ENCODE peak calls at places on chromosomes 7 and 10, in five cellular contexts. C is PC-3; L is brain microvascular endothelial cell; T is CD8-positive, alpha-beta memory T cell; D is CD8-positive, alpha-beta T cell. K is an unnamed sample.

GRCh38 chr10:73253226-73253557 is 748 bp upstream of the MRPS16 start:
- DNase-seq in L (no peak), C (peak; percentile 54), T (no peak), D (no peak), K (no peak)

GRCh38 chr7:50212666-50213621 is 91.6 kb upstream of the IKZF1 start:
- DNase-seq in L (no peak), C (no peak), T (no peak), D (no peak), K (peak; percentile 43)

GRCh38 chr7:44767912-44768662 is 19.4 kb downstream of the ZMIZ2 start:
- DNase-seq in L (no peak), C (no peak), D (no peak), T (no peak), K (no peak)

GRCh38 chr7:140209866-140210609 is 33.3 kb upstream of the KDM7A start:
- DNase-seq in C (no peak), T (no peak), D (no peak), L (no peak), K (peak; percentile 33)

GRCh38 chr7:45589915-45590678 is 15.9 kb downstream of the ADCY1 start:
- DNase-seq in T (no peak), D (no peak), C (no peak), L (no peak), K (no peak)

GRCh38 chr7:124720195-124720594 is 45.4 kb downstream of the GPR37 start:
- DNase-seq in D (no peak), T (no peak), C (peak; percentile 95), L (peak; percentile 21), K (no peak)

GRCh38 chr10:101072923-101073322 is 11.1 kb downstream of the KAZALD1 start:
- DNase-seq in T (no peak), L (no peak), C (no peak), D (no peak), K (no peak)

GRCh38 chr7:5701085-5701914 is 80.2 kb downstream of the RNF216 start:
- DNase-seq in C (no peak), D (peak; percentile 64), T (peak; percentile 27), L (no peak), K (no peak)

GRCh38 chr10:89352039-89352597 is 24.3 kb downstream of the IFIT3 start:
- DNase-seq in L (peak; percentile 93), T (no peak), C (peak; percentile 92), D (no peak), K (no peak)

GRCh38 chr7:84139986-84140729 is 54.4 kb downstream of the SEMA3A start:
- DNase-seq in D (no peak), C (no peak), L (peak; percentile 9), T (no peak), K (no peak)

GRCh38 chr7:92747041-92747835 is 89.1 kb downstream of the CDK6 start:
- DNase-seq in C (peak; percentile 48), T (no peak), D (no peak), L (no peak), K (no peak)

GRCh38 chr7:29309041-29309860 is 114.7 kb downstream of the CHN2 start:
- DNase-seq in D (no peak), L (no peak), C (peak; percentile 45), T (no peak), K (no peak)

GRCh38 chr10:113441220-113441619 is 111.6 kb upstream of the HABP2 start:
- DNase-seq in L (no peak), D (no peak), C (no peak), T (no peak), K (no peak)

GRCh38 chr7:32318300-32319018 is 171.7 kb downstream of the LSM5 start:
- DNase-seq in D (no peak), T (no peak), C (no peak), L (no peak), K (no peak)

GRCh38 chr10:48819806-48820205 is 119.8 kb downstream of the LRRC18 start:
- DNase-seq in C (no peak), D (no peak), L (no peak), T (no peak), K (no peak)

DNA sequence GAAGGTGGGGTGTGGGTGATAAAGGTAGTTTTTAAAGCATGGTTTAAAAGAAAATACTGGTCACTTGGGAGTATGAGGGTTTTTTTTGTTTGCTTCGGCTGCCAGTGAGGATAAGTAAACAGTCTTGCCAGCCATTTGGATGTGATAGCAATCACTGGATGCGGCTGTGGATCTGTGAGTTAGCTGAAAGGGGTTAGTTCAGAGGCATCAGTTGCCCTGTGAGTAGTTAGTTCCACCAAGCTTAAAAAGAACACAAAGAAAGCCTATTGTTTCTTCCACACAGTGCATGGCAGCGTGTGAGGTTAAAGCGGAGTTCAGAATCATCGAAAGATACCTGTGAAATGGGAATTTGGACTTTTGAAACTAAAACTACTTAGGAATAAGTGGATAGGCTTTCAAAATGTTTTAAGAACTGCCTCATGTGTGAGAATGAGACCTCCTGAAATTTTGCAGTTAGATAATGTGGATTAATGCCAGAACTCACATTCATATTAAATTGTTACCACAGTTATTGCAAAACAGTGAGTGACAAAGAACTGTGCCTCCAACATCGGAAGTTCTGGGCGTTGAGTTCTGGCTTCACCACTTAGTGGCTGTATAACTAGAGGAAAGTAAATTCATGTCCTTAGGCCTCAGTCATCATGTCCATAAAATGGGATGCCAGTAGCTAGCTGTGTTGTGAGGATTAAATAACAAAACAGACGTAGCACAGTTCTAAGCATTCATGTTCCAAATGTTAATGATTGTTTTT is 31.2 kb downstream of the KIAA1217 start:
- DNase-seq in D (no peak), C (no peak), L (no peak), T (no peak), K (no peak)
- H3K27me3 ChIP-seq in D (no peaks in the 10 kb centered on the region), C (no peaks in the 10 kb centered on the region), L (no peaks in the 10 kb centered on the region), T (no peaks in the 10 kb centered on the region), K (no peaks in the 10 kb centered on the region)

DNA sequence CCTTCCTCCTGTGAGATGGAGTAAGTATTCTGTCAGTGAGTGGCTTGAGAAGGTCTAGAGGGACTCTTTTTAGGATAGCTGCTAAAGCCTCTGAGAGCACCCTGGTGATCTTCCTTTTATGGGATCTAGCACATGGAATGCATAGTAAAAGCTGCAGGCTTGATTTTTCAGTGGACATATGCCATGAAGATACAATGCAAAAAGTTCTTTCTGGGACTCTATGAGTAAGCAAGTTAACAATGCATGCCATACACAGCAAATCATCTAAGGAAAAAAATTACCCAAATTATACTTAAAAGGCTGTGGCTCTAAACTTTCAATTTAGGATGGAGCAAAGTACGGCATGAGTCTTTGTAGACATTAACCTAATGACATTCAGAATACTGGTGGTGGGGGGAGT is 154.5 kb downstream of the SGMS1 start:
- DNase-seq in L (peak; percentile 7), C (peak; percentile 71), D (no peak), T (no peak), K (no peak)
- H3K27ac ChIP-seq in L (no peak overlapping the region), C (peak overlapping the region; percentile 88), D (no peak overlapping the region), T (no peak overlapping the region), K (no peak overlapping the region)

GRCh38 chr7:111477462-111478225 is 84.6 kb downstream of the IMMP2L start:
- DNase-seq in L (no peak), D (no peak), T (no peak), C (no peak), K (no peak)
- H3K27me3 ChIP-seq in L (no peaks in the 10 kb centered on the region), D (no peaks in the 10 kb centered on the region), T (no peaks in the 10 kb centered on the region), C (no peaks in the 10 kb centered on the region), K (no peaks in the 10 kb centered on the region)

GRCh38 chr10:33031815-33032320 is 73.8 kb upstream of the ITGB1 start:
- DNase-seq in T (no peak), C (no peak), L (no peak), D (no peak), K (no peak)
- H3K27ac ChIP-seq in T (no peak overlapping the region), C (peak overlapping the region; percentile 75), L (no peak overlapping the region), D (no peak overlapping the region), K (no peak overlapping the region)

DNA sequence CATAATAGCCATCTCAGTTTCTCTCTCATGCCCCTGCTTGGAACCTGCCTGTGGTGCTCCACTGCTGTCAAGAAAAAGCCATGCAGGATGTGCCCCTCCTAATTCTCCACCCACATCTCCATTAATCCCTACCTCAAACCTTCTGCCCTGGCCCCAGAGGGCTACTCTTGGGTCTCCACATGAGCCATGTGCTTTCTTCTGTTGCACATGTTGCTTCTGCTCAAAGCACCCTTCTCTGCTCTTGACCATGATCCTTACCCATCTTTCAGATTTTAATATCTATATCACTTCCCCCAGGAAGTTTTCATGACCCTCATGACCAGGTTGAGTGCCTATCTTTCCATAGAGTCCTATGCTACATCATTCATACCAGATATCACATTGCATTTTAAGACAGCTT is 514.2 kb downstream of the RPS24 start:
- DNase-seq in L (no peak), D (no peak), T (no peak), C (no peak), K (no peak)
- H3K27me3 ChIP-seq in L (peaks cover 21% of the 10 kb centered on the region), D (no peaks in the 10 kb centered on the region), T (no peaks in the 10 kb centered on the region), C (peaks cover 34% of the 10 kb centered on the region), K (no peaks in the 10 kb centered on the region)

GRCh38 chr7:77415822-77416620 is at the start of gene GSAP:
- DNase-seq in D (peak; percentile 61), C (peak; percentile 64), L (no peak), T (peak; percentile 44), K (peak; percentile 43)
- H3K27ac ChIP-seq in D (peak within 1 kb of the TSS; percentile 58), C (peak within 1 kb of the TSS; percentile 65), L (no peak within 1 kb of the TSS), T (peak within 1 kb of the TSS; percentile 53), K (peak within 1 kb of the TSS; percentile 71)

GRCh38 chr7:54664235-54665228 is 94.5 kb downstream of the SEC61G start:
- DNase-seq in C (peak; percentile 69), L (peak; percentile 10), T (no peak), D (no peak), K (no peak)
- H3K27me3 ChIP-seq in C (peaks cover 55% of the 10 kb centered on the region), L (peaks cover 7% of the 10 kb centered on the region), T (no peaks in the 10 kb centered on the region), D (no peaks in the 10 kb centered on the region), K (no peaks in the 10 kb centered on the region)

GRCh38 chr7:889025-889390 is 12.7 kb downstream of the GET4 start:
- DNase-seq in L (no peak), C (no peak), T (no peak), D (no peak), K (no peak)
- H3K27ac ChIP-seq in L (no peak overlapping the region), C (no peak overlapping the region), T (no peak overlapping the region), D (no peak overlapping the region), K (no peak overlapping the region)